ENCODE peak calls at places on chromosomes 7 and 10, in five cellular contexts. H, T, G, Q and V are unnamed samples.

GRCh38 chr10:79247373-79248137 is 99.7 kb upstream of the PPIF start:
- DNase-seq in T (no peak), H (no peak), G (no peak), Q (no peak), V (no peak)

GRCh38 chr7:50684011-50684701 is 98.5 kb downstream of the GRB10 start:
- DNase-seq in T (no peak), Q (no peak), H (no peak), G (no peak), V (no peak)

GRCh38 chr7:83410989-83411591 is 237.8 kb downstream of the SEMA3E start:
- DNase-seq in T (peak; percentile 9), G (peak; percentile 71), Q (no peak), H (peak; percentile 13), V (no peak)

GRCh38 chr7:74032191-74032490 is 4.2 kb downstream of the ELN start:
- DNase-seq in H (peak; percentile 59), G (peak; percentile 79), Q (no peak), T (peak; percentile 47), V (no peak)

GRCh38 chr7:27149817-27150567 is 2.4 kb downstream of the HOXA3 start:
- DNase-seq in Q (peak; percentile 61), G (no peak), T (no peak), H (no peak), V (no peak)

GRCh38 chr10:93406367-93407145 is 75.6 kb downstream of the MYOF start:
- DNase-seq in T (peak; percentile 45), G (peak; percentile 57), H (no peak), Q (no peak), V (no peak)

GRCh38 chr7:113562242-113562641 is 356.6 kb downstream of the PPP1R3A start:
- DNase-seq in T (no peak), H (no peak), G (no peak), Q (no peak), V (no peak)

GRCh38 chr10:19847321-19847720 is 31.1 kb downstream of the PLXDC2 start:
- DNase-seq in Q (no peak), G (peak; percentile 58), T (peak; percentile 95), H (no peak), V (no peak)

GRCh38 chr7:141154131-141154732 is 80.4 kb downstream of the TMEM178B start:
- DNase-seq in T (no peak), G (no peak), Q (no peak), H (no peak), V (no peak)

GRCh38 chr10:119396008-119396708 is 146.4 kb downstream of the RGS10 start:
- DNase-seq in Q (peak; percentile 47), T (no peak), H (no peak), G (no peak), V (no peak)

GRCh38 chr7:117808273-117808868 is 64.9 kb downstream of the CTTNBP2 start:
- DNase-seq in T (no peak), Q (no peak), G (no peak), H (peak; percentile 38), V (no peak)

GRCh38 chr7:27187158-27187701 is 2.2 kb upstream of the HOXA11 start:
- DNase-seq in Q (no peak), H (no peak), T (no peak), G (no peak), V (no peak)

GRCh38 chr10:4650572-4650971 is 175.4 kb upstream of the AKR1E2 start:
- DNase-seq in T (no peak), H (peak; percentile 24), G (no peak), Q (no peak), V (no peak)

GRCh38 chr10:31288001-31288400 is 31.0 kb upstream of the ZEB1 start:
- DNase-seq in H (no peak), T (no peak), G (peak; percentile 12), Q (no peak), V (no peak)

GRCh38 chr7:49669692-49670260 is 103.7 kb upstream of the VWC2 start:
- DNase-seq in T (no peak), G (no peak), Q (peak; percentile 60), H (no peak), V (no peak)

GRCh38 chr7:66150471-66150870 is 35.8 kb downstream of the CRCP start:
- DNase-seq in T (no peak), G (peak; percentile 91), H (peak; percentile 74), Q (peak; percentile 67), V (no peak)

GRCh38 chr10:132429281-132430230 is 32.6 kb downstream of the PWWP2B start:
- DNase-seq in H (no peak), G (no peak), T (no peak), Q (peak; percentile 51), V (no peak)

GRCh38 chr10:70771311-70772194 is 13.6 kb downstream of the TBATA start:
- DNase-seq in H (no peak), Q (no peak), T (no peak), G (no peak), V (no peak)

GRCh38 chr7:16089801-16090200 is 331.5 kb downstream of the CRPPA start:
- DNase-seq in H (no peak), Q (no peak), G (no peak), T (no peak), V (no peak)

GRCh38 chr10:132255489-132256344 is 52.0 kb downstream of the STK32C start:
- DNase-seq in G (no peak), H (no peak), T (no peak), Q (no peak), V (no peak)

GRCh38 chr10:118800920-118801319 is 46.1 kb upstream of the CACUL1 start:
- DNase-seq in H (peak; percentile 20), Q (no peak), T (peak; percentile 26), G (peak; percentile 19), V (no peak)

GRCh38 chr10:109650228-109650627 is 273.1 kb downstream of the XPNPEP1 start:
- DNase-seq in H (no peak), Q (no peak), G (no peak), T (no peak), V (no peak)

GRCh38 chr10:123614888-123615287 is 51.3 kb upstream of the GPR26 start:
- DNase-seq in T (peak; percentile 52), Q (peak; percentile 67), H (peak; percentile 72), G (peak; percentile 36), V (no peak)

GRCh38 chr7:77425151-77426051 is 9.3 kb upstream of the GSAP start:
- DNase-seq in G (peak; percentile 54), Q (no peak), T (peak; percentile 93), H (no peak), V (no peak)

GRCh38 chr7:79608005-79608404 is 154.5 kb upstream of the MAGI2 start:
- DNase-seq in T (no peak), Q (no peak), G (no peak), H (no peak), V (no peak)

GRCh38 chr10:124719213-124719851 is 24.8 kb downstream of the FAM53B start:
- DNase-seq in G (peak; percentile 84), H (peak; percentile 77), T (peak; percentile 87), Q (peak; percentile 74), V (peak; percentile 72)

GRCh38 chr10:76257816-76258215 is 826.4 kb downstream of the LRMDA start:
- DNase-seq in H (no peak), Q (no peak), T (peak; percentile 80), G (no peak), V (no peak)

GRCh38 chr7:39761435-39761834 is 138.1 kb downstream of the RALA start:
- DNase-seq in H (no peak), Q (no peak), G (no peak), T (peak; percentile 82), V (no peak)

GRCh38 chr7:94289071-94289470 is 105.6 kb upstream of the COL1A2 start:
- DNase-seq in H (peak; percentile 80), Q (no peak), T (peak; percentile 61), G (peak; percentile 94), V (no peak)

GRCh38 chr7:81488210-81488609 is 281.6 kb downstream of the HGF start:
- DNase-seq in Q (no peak), T (peak; percentile 46), G (no peak), H (no peak), V (no peak)

GRCh38 chr7:158707610-158708009 is 3.0 kb upstream of the NCAPG2 start:
- DNase-seq in G (no peak), H (no peak), Q (no peak), T (no peak), V (no peak)

GRCh38 chr10:122062831-122063674 is 74.1 kb downstream of the TACC2 start:
- DNase-seq in Q (peak; percentile 85), H (peak; percentile 77), G (peak; percentile 87), T (peak; percentile 96), V (no peak)

GRCh38 chr7:1512781-1513656 is 8.8 kb upstream of the INTS1 start:
- DNase-seq in H (peak; percentile 41), G (peak; percentile 41), T (peak; percentile 90), Q (peak; percentile 87), V (peak; percentile 67)

GRCh38 chr7:50822716-50823115 is 40.0 kb upstream of the GRB10 start:
- DNase-seq in Q (no peak), T (no peak), H (no peak), G (no peak), V (no peak)

GRCh38 chr10:17453377-17454091 is 861 bp downstream of the ST8SIA6 start:
- DNase-seq in T (peak; percentile 57), G (peak; percentile 38), Q (peak; percentile 74), H (peak; percentile 32), V (peak; percentile 31)

GRCh38 chr10:89281606-89282395 is 20.0 kb upstream of the IFIT2 start:
- DNase-seq in G (no peak), T (no peak), H (no peak), Q (no peak), V (no peak)

GRCh38 chr7:46566375-46566774 is 645.3 kb upstream of the IGFBP3 start:
- DNase-seq in H (no peak), T (no peak), Q (no peak), G (no peak), V (no peak)

DNA sequence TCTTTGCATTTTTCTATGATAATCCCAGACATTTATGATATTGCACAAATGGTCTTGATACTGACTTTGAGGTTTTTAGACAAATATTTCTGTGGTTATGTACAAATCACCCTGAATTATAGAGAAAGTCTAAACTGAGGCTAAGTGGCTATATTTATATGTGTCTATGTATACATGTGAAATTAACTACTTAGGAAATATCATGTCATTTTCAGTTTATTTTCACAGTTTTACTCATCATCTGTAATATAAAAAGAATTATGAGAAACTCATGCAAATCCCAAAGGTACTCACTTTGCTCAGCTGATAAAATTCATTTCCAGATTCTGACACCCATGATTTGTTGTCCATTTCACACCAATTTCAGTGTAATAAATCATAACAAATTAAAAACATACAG is 674.1 kb downstream of the PARD3 start:
- DNase-seq in H (no peak), G (no peak), T (no peak), Q (no peak), V (no peak)
- H3K27ac ChIP-seq in H (no peak overlapping the region), G (no peak overlapping the region), T (no peak overlapping the region), Q (no peak overlapping the region), V (no peak overlapping the region)

GRCh38 chr10:72242675-72243074 is 26.6 kb upstream of the ASCC1 start:
- DNase-seq in H (peak; percentile 73), T (no peak), Q (peak; percentile 72), G (peak; percentile 98), V (no peak)
- H3K4me1 ChIP-seq in H (peaks cover 10% of the 10 kb centered on the region), T (peaks cover 36% of the 10 kb centered on the region), Q (peaks cover 47% of the 10 kb centered on the region), G (peaks cover 18% of the 10 kb centered on the region), V (peaks cover 39% of the 10 kb centered on the region)

DNA sequence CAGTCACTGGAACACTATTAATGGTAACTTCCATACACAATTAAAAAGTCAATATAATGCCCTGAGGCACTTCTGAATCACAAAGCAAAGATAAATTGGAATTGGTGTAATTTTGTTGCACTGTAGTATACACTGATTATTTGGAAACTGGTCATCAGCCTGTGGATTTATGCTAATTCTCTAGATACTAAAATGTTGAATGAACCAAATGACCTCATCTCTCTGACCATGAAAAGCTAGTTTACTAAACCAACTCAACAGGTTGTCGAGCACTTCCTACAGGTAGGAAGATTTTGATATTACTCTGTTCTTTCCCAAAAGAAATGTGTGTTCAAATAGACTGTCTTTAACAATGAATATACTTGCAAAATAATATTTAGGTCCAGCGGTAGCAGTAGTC is 5.3 kb downstream of the NRP1 start:
- DNase-seq in G (no peak), H (no peak), T (no peak), Q (no peak), V (no peak)
- H3K27ac ChIP-seq in G (no peak overlapping the region), H (no peak overlapping the region), T (no peak overlapping the region), Q (no peak overlapping the region), V (no peak overlapping the region)

GRCh38 chr10:22672594-22673392 is 41.6 kb downstream of the PIP4K2A start:
- DNase-seq in G (no peak), H (no peak), T (no peak), Q (no peak), V (no peak)
- H3K4me1 ChIP-seq in G (no peaks in the 10 kb centered on the region), H (no peaks in the 10 kb centered on the region), T (no peaks in the 10 kb centered on the region), Q (peaks cover 6% of the 10 kb centered on the region), V (peaks cover 80% of the 10 kb centered on the region)